ENCODE peak calls at places on chromosomes 5 and 9, in four cellular contexts. B, P, O and S are unnamed samples.

GRCh38 chr9:113940077-113940476 is 64.0 kb downstream of the ZNF618 start:
- DNase-seq in P (no peak), O (no peak), B (no peak), S (no peak)

GRCh38 chr5:9370256-9370655 is 175.6 kb downstream of the SEMA5A start:
- DNase-seq in B (peak), O (no peak), P (no peak), S (no peak)

GRCh38 chr5:79876510-79876909 is 114.6 kb downstream of the MTX3 start:
- DNase-seq in B (peak), O (no peak), P (no peak), S (no peak)

GRCh38 chr5:142432961-142433360 is 108.1 kb upstream of the SPRY4 start:
- DNase-seq in B (no peak), P (no peak), O (no peak), S (no peak)

GRCh38 chr5:102453716-102454115 is 45.1 kb downstream of the SLCO6A1 start:
- DNase-seq in B (no peak), P (peak), O (no peak), S (no peak)

GRCh38 chr5:93058309-93058708 is 522.7 kb downstream of the NR2F1-AS1 start:
- DNase-seq in P (no peak), B (peak), O (no peak), S (no peak)

GRCh38 chr9:87516222-87516930 is 18.7 kb downstream of the DAPK1 start:
- DNase-seq in P (no peak), B (no peak), O (no peak), S (no peak)

GRCh38 chr5:87122171-87122977 is 145.3 kb upstream of the RASA1 start:
- DNase-seq in P (no peak), B (no peak), O (no peak), S (no peak)

GRCh38 chr5:151741678-151742423 is 16.6 kb downstream of the ATOX1 start:
- DNase-seq in B (peak), O (no peak), P (no peak), S (no peak)

GRCh38 chr5:64147849-64148441 is 17.7 kb upstream of the RNF180 start:
- DNase-seq in B (peak), O (peak), P (no peak), S (peak)

GRCh38 chr9:33448159-33448511 is 742 bp upstream of the AQP3 start:
- DNase-seq in B (no peak), P (no peak), O (no peak), S (no peak)

GRCh38 chr5:177390363-177391300 is 6.4 kb downstream of the SLC34A1 start:
- DNase-seq in P (peak), B (peak), O (peak), S (peak)

GRCh38 chr9:32644698-32645097 is 9.2 kb upstream of the TAF1L start:
- DNase-seq in O (no peak), P (no peak), B (peak), S (no peak)

GRCh38 chr5:30957591-30957990 is 235.9 kb upstream of the CDH6 start:
- DNase-seq in O (no peak), P (no peak), B (no peak), S (no peak)

GRCh38 chr5:15452780-15453179 is 47.2 kb upstream of the FBXL7 start:
- DNase-seq in B (no peak), O (no peak), P (no peak), S (no peak)

GRCh38 chr5:140566665-140567064 is 2.0 kb downstream of the SLC35A4 start:
- DNase-seq in B (no peak), O (no peak), P (no peak), S (no peak)

GRCh38 chr5:1787472-1788047 is 12.1 kb downstream of the MRPL36 start:
- DNase-seq in O (no peak), B (no peak), P (no peak), S (no peak)

GRCh38 chr5:116488334-116488733 is 86.3 kb downstream of the SEMA6A start:
- DNase-seq in P (no peak), B (peak), O (no peak), S (no peak)

GRCh38 chr9:129481824-129482511 is 138.9 kb downstream of the C9orf50 start:
- DNase-seq in B (no peak), P (no peak), O (no peak), S (no peak)

GRCh38 chr9:104961238-104961637 is 33.3 kb upstream of the ABCA1 start:
- DNase-seq in P (peak), B (peak), O (peak), S (peak)

GRCh38 chr5:20601678-20602100 is 613.7 kb upstream of the CDH18 start:
- DNase-seq in O (peak), P (no peak), B (no peak), S (no peak)

GRCh38 chr9:38342096-38342495 is 50.4 kb upstream of the ALDH1B1 start:
- DNase-seq in P (no peak), B (no peak), O (no peak), S (no peak)

GRCh38 chr5:170273968-170274710 is 23.4 kb downstream of the LCP2 start:
- DNase-seq in O (peak), B (no peak), P (no peak), S (peak)

GRCh38 chr9:70120834-70121510 is 77.3 kb downstream of the MAMDC2 start:
- DNase-seq in P (no peak), O (no peak), B (peak), S (peak)
- TF ChIP-seq USF2 in P (no peak), O (no peak), B (no peak), S (no peak)

DNA sequence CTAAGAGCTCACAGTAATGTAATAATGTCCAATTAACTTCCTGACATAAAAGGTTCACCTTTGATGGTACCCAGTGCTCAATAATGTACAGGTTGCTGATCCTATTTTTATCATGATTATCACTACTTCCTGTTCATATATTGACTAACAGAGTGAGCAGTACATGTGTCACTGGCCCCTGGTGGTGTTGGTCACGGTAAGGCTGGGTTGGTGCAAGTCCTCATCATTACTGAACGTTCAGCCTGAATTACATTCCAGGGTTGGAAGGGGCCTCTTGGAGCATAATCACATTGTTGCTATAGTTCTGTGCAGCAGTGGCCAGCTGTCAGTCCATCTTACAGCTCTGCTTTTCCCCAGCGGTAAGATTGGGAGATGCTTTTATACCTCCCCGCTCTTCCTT is 24.2 kb upstream of the CKMT2 start:
- DNase-seq in P (no peak), B (peak), O (no peak), S (no peak)
- H3K4me2 ChIP-seq in P (no peak), B (no peak), O (no peak), S (no peak)

DNA sequence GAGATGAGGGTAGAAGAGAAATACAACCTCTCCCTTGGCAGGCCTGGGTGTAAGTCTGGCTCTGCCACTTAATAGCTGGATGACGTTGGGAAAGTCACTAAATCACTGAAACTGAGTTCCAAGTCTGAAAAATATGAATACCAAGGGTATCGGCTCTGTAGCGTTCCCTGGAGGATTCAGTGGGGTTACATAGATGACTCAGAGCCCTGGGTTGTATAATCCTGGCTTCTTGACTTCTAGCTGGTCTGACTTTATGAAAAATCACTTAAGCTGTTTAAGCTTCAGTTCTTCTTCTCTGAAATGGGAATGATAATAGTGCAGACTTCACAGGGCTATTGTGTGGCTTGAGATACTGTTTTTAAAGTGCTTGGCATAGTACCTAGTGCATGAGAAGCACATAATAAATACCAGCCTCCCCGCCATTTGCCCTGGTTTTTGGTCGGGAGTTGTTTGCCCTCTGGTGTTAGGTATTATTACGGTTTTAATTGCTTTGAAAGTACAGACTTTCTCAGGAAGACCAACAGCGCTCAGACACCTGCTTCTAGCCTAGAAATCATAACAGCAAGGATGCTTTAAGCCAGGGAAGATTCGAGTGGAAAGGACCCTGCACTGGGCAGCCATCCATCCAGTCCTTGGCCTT is 43.0 kb downstream of the CYFIP2 start:
- DNase-seq in O (no peak), P (peak), B (no peak), S (no peak)
- TF ChIP-seq USF2 in O (no peak), P (no peak), B (no peak), S (no peak)

DNA sequence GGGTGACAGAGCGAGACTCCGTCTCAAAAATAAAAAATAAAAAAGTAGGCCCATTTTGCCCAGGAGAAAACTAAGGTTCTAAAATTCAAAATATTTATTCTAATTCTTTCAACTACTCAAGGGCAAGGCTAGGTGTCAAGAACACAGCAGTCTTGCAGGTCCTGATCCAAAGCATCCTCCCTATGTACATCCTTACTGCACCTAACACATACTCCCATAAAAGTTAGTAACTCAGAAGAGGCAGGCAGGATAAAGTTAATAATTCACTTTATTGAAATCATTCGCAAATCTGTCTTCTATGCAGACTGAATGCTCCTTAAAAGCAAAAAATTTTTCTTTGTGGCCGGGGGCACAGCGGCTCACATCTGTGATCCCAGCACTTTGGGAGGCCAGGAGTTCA is 11.1 kb downstream of the GOLPH3 start:
- DNase-seq in P (no peak), O (no peak), B (no peak), S (no peak)
- H3K4me2 ChIP-seq in P (peak), O (no peak), B (no peak), S (no peak)

DNA sequence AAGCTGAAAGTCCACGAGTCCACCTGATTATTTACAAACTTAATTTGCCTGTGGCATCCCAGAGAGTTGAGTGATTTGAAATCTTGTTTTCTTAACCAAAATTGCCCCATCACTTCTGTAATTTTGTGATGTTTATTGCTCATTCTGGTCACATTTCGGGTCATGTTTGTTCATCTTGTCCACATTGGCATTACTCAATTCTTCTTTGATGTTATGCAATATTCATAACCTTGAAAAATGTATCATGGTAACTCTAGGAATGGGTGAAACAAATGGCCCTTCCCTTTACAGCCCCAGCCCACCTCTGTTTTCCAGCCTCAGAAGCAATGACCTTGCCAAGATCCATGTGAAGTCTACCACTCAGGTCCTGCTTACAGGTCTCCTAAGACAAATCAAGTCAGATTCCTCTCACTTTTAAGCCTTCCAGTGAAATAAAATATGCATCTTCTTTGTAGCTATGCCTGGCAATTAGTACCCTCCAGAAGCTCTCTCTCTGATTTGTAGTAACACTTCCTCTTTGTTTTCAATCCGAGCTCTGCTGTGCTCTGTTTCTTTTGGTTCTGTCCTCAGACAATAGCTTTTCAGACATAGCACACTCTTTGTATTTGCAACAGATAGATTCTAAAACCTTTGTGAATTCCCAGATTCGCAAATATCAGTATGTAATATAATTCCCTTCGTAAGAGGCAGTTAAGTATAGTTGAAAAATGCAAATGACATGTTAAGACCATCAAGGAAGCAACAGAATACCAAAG is 330.3 kb upstream of the IRX1 start:
- DNase-seq in P (no peak), B (no peak), O (no peak), S (no peak)
- TF ChIP-seq USF2 in P (no peak), B (no peak), O (no peak), S (no peak)

GRCh38 chr9:35673998-35674361 is 252 bp downstream of the CA9 start:
- DNase-seq in O (no peak), B (no peak), P (no peak), S (no peak)

GRCh38 chr9:35679091-35679490 is 5.4 kb downstream of the CA9 start:
- DNase-seq in B (no peak), P (no peak), O (no peak), S (no peak)

GRCh38 chr9:35675732-35676392 is 2.1 kb downstream of the CA9 start:
- DNase-seq in P (no peak), O (peak), B (no peak), S (peak)

GRCh38 chr9:35673132-35673997 is at the start of gene CA9:
- DNase-seq in O (no peak), P (no peak), B (no peak), S (no peak)

DNA sequence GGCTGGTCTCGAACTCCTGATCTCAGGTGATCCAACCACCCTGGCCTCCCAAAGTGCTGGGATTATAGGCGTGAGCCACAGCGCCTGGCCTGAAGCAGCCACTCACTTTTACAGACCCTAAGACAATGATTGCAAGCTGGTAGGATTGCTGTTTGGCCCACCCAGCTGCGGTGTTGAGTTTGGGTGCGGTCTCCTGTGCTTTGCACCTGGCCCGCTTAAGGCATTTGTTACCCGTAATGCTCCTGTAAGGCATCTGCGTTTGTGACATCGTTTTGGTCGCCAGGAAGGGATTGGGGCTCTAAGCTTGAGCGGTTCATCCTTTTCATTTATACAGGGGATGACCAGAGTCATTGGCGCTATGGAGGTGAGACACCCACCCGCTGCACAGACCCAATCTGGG is 1.5 kb downstream of the CA9 start:
- DNase-seq in P (no peak), B (no peak), O (peak), S (no peak)
- H3K4me2 ChIP-seq in P (peak), B (no peak), O (peak), S (peak)